ENCODE peak calls at places on chromosomes 2 and 18, in eight cellular contexts. R, V, Q, B, J, X, S and W are unnamed samples.

GRCh38 chr2:219645631-219646527 is 18.4 kb downstream of the SLC4A3 start:
- DNase-seq in R (no peak), V (no peak), Q (peak), B (no peak), J (peak), X (no peak), S (no peak), W (peak)

GRCh38 chr2:214382229-214382628 is 28.6 kb upstream of the VWC2L start:
- DNase-seq in R (no peak), V (no peak), Q (no peak), B (no peak), J (peak), X (no peak), S (no peak), W (peak)

GRCh38 chr2:201127128-201127521 is 11.2 kb downstream of the CFLAR start:
- DNase-seq in R (no peak), V (no peak), Q (no peak), B (no peak), J (no peak), X (peak), S (no peak), W (no peak)

GRCh38 chr2:241944821-241945220 is 75.3 kb downstream of the RTP5 start:
- DNase-seq in R (no peak), V (no peak), Q (no peak), B (no peak), J (no peak), X (no peak), S (no peak), W (no peak)

GRCh38 chr2:28753043-28753683 is 1.5 kb downstream of the PPP1CB start:
- DNase-seq in R (peak), V (peak), Q (peak), B (peak), J (peak), X (peak), S (peak), W (peak)

GRCh38 chr2:31429759-31430438 is 15.4 kb upstream of the XDH start:
- DNase-seq in R (no peak), V (no peak), Q (no peak), B (peak), J (peak), X (peak), S (no peak), W (peak)

GRCh38 chr2:68880213-68880612 is 9.0 kb upstream of the BMP10 start:
- DNase-seq in R (no peak), V (no peak), Q (no peak), B (no peak), J (no peak), X (no peak), S (no peak), W (no peak)

GRCh38 chr2:116733699-116734098 is 1080.8 kb upstream of the DDX18 start:
- DNase-seq in R (no peak), V (no peak), Q (no peak), B (no peak), J (peak), X (no peak), S (no peak), W (peak)

GRCh38 chr2:18604573-18604885 is 15.2 kb upstream of the NT5C1B start:
- DNase-seq in R (no peak), V (no peak), Q (no peak), B (no peak), J (no peak), X (no peak), S (no peak), W (no peak)

GRCh38 chr2:140851258-140851657 is 1279.6 kb downstream of the LRP1B start:
- DNase-seq in R (no peak), V (no peak), Q (no peak), B (no peak), J (peak), X (no peak), S (no peak), W (no peak)

GRCh38 chr2:82258151-82258550 is 1953.6 kb upstream of the LRRTM1 start:
- DNase-seq in R (no peak), V (no peak), Q (no peak), B (no peak), J (peak), X (no peak), S (no peak), W (no peak)

GRCh38 chr2:174606336-174606735 is 8.7 kb upstream of the WIPF1 start:
- DNase-seq in R (no peak), V (no peak), Q (no peak), B (no peak), J (peak), X (no peak), S (peak), W (peak)

GRCh38 chr18:63336366-63337099 is 17.0 kb upstream of the BCL2 start:
- DNase-seq in R (no peak), V (no peak), Q (no peak), B (peak), J (peak), X (no peak), S (no peak), W (peak)

GRCh38 chr2:6368271-6368670 is 497.4 kb downstream of the CMPK2 start:
- DNase-seq in R (no peak), V (no peak), Q (no peak), B (no peak), J (no peak), X (no peak), S (no peak), W (no peak)

GRCh38 chr2:12008425-12009061 is 262.1 kb downstream of the LPIN1 start:
- DNase-seq in R (no peak), V (no peak), Q (no peak), B (peak), J (peak), X (no peak), S (no peak), W (peak)
- H3K4me3 ChIP-seq in R (no peak), V (no peak), Q (no peak), B (no peak), J (no peak), X (no peak), S (no peak), W (no peak)

DNA sequence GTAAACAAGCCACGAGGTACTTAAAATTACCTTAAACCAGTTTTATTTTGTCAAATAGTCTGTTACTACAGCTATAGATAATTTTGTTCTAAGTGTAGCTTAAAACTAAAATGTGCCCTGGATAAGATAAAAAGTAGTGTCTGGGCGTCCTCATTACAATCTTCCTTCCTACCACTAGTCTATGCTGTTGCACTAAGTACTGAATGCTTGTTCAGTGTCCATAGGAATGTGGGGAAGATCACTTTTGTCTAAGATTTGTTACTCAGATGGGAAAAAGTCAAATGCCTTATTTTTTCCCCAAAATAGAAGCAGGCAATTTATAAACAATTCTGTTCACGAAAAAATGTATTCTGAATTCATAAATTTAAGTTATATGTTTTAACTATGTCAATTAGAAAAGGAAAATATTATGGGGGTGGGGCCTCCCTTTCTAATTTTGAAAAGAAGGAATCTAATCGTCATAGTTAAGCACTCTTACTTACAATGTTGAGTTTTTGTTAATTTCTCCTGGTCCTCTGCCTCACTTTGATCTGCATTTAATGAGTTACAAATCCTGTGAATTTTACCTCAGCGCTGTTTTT is 140.4 kb upstream of the VRK2 start:
- DNase-seq in R (no peak), V (peak), Q (peak), B (peak), J (peak), X (no peak), S (no peak), W (peak)
- TF ChIP-seq CTCF in R (peak), V (peak), Q (peak), B (peak), J (peak), X (peak), S (peak), W (peak)

GRCh38 chr2:64914247-64914646 is 75.0 kb upstream of the SLC1A4 start:
- DNase-seq in R (no peak), V (no peak), Q (no peak), B (no peak), J (no peak), X (no peak), S (no peak), W (no peak)
- H3K4me3 ChIP-seq in R (no peak), V (no peak), Q (no peak), B (no peak), J (no peak), X (no peak), S (no peak), W (no peak)

GRCh38 chr2:112032615-112033457 is 22.2 kb upstream of the TMEM87B start:
- DNase-seq in R (no peak), V (no peak), Q (no peak), B (peak), J (peak), X (peak), S (peak), W (peak)
- TF ChIP-seq CTCF in R (no peak), V (peak), Q (no peak), B (peak), J (peak), X (no peak), S (no peak), W (no peak)

DNA sequence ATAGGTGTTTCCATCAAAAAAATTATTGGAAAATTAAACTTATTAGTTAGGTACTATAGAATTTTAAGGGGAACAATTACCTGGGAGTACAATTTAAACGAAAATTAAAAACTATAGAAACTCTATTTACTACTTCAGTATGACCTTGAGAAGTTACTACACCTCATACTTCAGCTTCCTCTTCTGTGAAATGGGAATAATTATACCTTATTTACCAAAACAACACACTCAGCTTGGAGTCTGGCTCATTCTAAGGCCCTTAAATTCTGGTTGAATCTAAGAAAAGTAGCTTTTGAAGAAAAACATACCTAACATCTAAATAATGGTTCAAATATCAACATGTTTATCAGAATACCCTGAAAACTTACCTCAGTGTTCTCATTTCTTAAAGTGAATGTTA is 2.7 kb downstream of the NABP1 start:
- DNase-seq in R (no peak), V (no peak), Q (no peak), B (no peak), J (no peak), X (no peak), S (no peak), W (no peak)
- H3K4me3 ChIP-seq in R (peak), V (no peak), Q (no peak), B (peak), J (peak), X (peak), S (no peak), W (peak)

GRCh38 chr18:25923193-25923592 is 167.2 kb downstream of the SS18 start:
- DNase-seq in R (no peak), V (no peak), Q (no peak), B (no peak), J (no peak), X (no peak), S (no peak), W (no peak)

GRCh38 chr18:25921677-25922421 is 168.6 kb downstream of the SS18 start:
- DNase-seq in R (no peak), V (peak), Q (peak), B (no peak), J (peak), X (peak), S (no peak), W (peak)

GRCh38 chr18:25931126-25931525 is 159.3 kb downstream of the SS18 start:
- DNase-seq in R (no peak), V (no peak), Q (no peak), B (no peak), J (no peak), X (no peak), S (no peak), W (no peak)

DNA sequence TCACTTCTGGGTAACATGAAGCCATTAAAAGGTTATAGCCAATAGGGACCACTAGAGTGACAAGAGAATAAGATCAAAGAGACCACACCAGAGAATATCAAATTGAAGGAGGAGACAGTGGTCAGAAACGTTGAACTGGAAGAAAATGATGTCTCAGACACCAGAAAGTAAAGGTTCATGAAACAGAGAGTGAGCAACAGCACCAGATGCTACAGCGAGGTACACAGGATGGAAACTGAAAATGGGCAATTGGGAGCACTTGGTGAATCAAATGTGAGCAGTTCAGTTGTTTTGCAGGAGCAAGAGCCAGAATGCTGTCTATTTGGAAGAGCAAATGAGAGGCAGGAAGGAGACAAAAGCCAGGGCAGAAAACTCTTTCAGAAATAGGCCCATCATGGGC is 162.6 kb downstream of the SS18 start:
- DNase-seq in R (no peak), V (no peak), Q (no peak), B (no peak), J (no peak), X (no peak), S (no peak), W (no peak)
- TF ChIP-seq CTCF in R (no peak), V (no peak), Q (no peak), B (no peak), J (no peak), X (no peak), S (no peak), W (no peak)

GRCh38 chr2:165793161-165793778 is 777 bp downstream of the GALNT3 start:
- DNase-seq in R (no peak), V (peak), Q (peak), B (peak), J (peak), X (peak), S (no peak), W (peak)
- H3K4me3 ChIP-seq in R (peak), V (peak), Q (peak), B (peak), J (peak), X (peak), S (no peak), W (peak)

GRCh38 chr2:83874712-83875430 is 584.2 kb downstream of the SUCLG1 start:
- DNase-seq in R (no peak), V (no peak), Q (peak), B (no peak), J (no peak), X (no peak), S (no peak), W (no peak)
- TF ChIP-seq CTCF in R (no peak), V (no peak), Q (peak), B (no peak), J (no peak), X (no peak), S (no peak), W (no peak)